ENCODE peak calls at places on chromosomes 2 and 18, in ten cellular contexts. N, K, S, J, L, Z, H, P, G and B are unnamed samples.
A peak's percentile ranks its signal among the peaks of the same experiment; 100 is the strongest.

GRCh38 chr2:98419977-98420725 is 24.5 kb upstream of the INPP4A start:
- DNase-seq in J (no peak), S (no peak), H (no peak), K (no peak), L (no peak), Z (no peak), P (no peak), N (no peak), G (no peak), B (no peak)

GRCh38 chr2:112884869-112885502 is 26.0 kb upstream of the IL37 start:
- DNase-seq in L (no peak), H (peak; percentile 79), N (peak; percentile 34), P (peak; percentile 74), J (peak; percentile 63), G (peak; percentile 80), Z (peak; percentile 71), S (peak; percentile 63), K (peak; percentile 21), B (no peak)

GRCh38 chr18:45839415-45840395 is 14.2 kb downstream of the SIGLEC15 start:
- DNase-seq in J (no peak), N (peak; percentile 92), L (no peak), G (no peak), P (peak; percentile 80), K (peak; percentile 80), H (peak; percentile 67), Z (peak; percentile 50), S (peak; percentile 45), B (peak; percentile 57)

GRCh38 chr2:15391771-15392170 is 169.4 kb downstream of the NBAS start:
- DNase-seq in L (no peak), N (no peak), J (no peak), H (no peak), P (no peak), Z (no peak), K (no peak), G (no peak), S (no peak), B (no peak)

GRCh38 chr2:219571311-219572236 is at the start of gene OBSL1:
- DNase-seq in N (peak; percentile 70), H (peak; percentile 63), S (peak; percentile 89), L (peak; percentile 24), K (peak; percentile 70), G (no peak), P (peak; percentile 47), Z (peak; percentile 91), J (peak; percentile 77), B (no peak)

GRCh38 chr2:231877533-231878456 is 48.4 kb downstream of the NPPC start:
- DNase-seq in H (no peak), G (no peak), L (no peak), K (no peak), S (peak; percentile 54), N (peak; percentile 80), Z (peak; percentile 32), J (no peak), P (no peak), B (no peak)

GRCh38 chr2:28364611-28365010 is 28.0 kb upstream of the FOSL2 start:
- DNase-seq in N (no peak), K (no peak), P (no peak), G (no peak), J (no peak), H (no peak), L (no peak), Z (no peak), S (no peak), B (no peak)

GRCh38 chr18:49020129-49020528 is 69.4 kb upstream of the SMAD7 start:
- DNase-seq in N (no peak), P (no peak), K (no peak), L (no peak), H (peak; percentile 20), S (no peak), Z (no peak), J (no peak), G (no peak), B (no peak)

GRCh38 chr2:170017848-170018492 is 160.0 kb upstream of the MYO3B start:
- DNase-seq in S (no peak), K (peak; percentile 48), Z (no peak), J (no peak), P (no peak), G (no peak), N (peak; percentile 53), L (no peak), H (no peak), B (no peak)

GRCh38 chr2:38661306-38661705 is 4.6 kb upstream of the GALM start:
- DNase-seq in S (no peak), L (peak; percentile 7), K (peak; percentile 12), H (no peak), J (no peak), G (no peak), P (no peak), N (peak; percentile 33), Z (no peak), B (no peak)

GRCh38 chr2:241563031-241563507 is 4.5 kb downstream of the BOK start:
- DNase-seq in N (no peak), K (no peak), L (no peak), H (no peak), P (no peak), G (no peak), Z (no peak), S (no peak), J (peak; percentile 40), B (no peak)

GRCh38 chr2:241560883-241561474 is 2.4 kb downstream of the BOK start:
- DNase-seq in S (no peak), G (no peak), N (no peak), Z (no peak), P (no peak), K (no peak), L (no peak), H (peak; percentile 70), J (no peak), B (no peak)

GRCh38 chr2:241562269-241562891 is 3.8 kb downstream of the BOK start:
- DNase-seq in H (no peak), G (no peak), S (no peak), L (no peak), K (no peak), J (peak; percentile 52), P (no peak), Z (no peak), N (no peak), B (no peak)

GRCh38 chr2:241560181-241560882 is 1.8 kb downstream of the BOK start:
- DNase-seq in N (no peak), P (no peak), H (no peak), L (no peak), J (no peak), Z (no peak), S (no peak), G (no peak), K (no peak), B (no peak)

GRCh38 chr2:241561811-241562210 is 3.3 kb downstream of the BOK start:
- DNase-seq in G (no peak), H (peak; percentile 76), L (no peak), S (peak; percentile 32), Z (no peak), J (peak; percentile 79), P (no peak), N (peak; percentile 69), K (peak; percentile 67), B (no peak)
- H3K4me3 ChIP-seq in G (no peak overlapping the region), H (peak overlapping the region; percentile 87), L (no peak overlapping the region), S (no peak overlapping the region), Z (no peak overlapping the region), J (no peak overlapping the region), P (no peak overlapping the region), N (no peak overlapping the region), K (no peak overlapping the region), B (no peak overlapping the region)

DNA sequence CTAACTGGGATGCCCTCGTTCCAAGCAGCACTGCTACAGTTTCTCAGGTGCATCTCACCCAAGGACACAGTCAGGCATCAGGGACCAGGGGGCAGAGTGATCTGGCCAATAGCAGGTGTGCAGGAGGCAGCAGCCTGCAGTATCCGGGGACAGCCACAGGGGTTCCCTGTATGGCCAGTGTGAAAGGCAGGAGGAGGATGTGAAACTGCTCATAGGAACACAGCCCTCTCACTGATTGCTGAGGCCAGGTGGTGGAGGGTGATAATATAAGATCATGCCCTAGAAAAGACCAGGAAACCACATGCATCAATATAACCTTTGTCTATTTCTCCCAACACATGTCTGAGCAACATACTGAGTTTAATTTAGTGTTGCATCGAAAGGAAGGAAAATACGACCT is 112.7 kb upstream of the TACR1 start:
- DNase-seq in K (no peak), J (no peak), S (no peak), P (no peak), N (no peak), H (no peak), Z (peak; percentile 60), G (peak; percentile 93), L (no peak), B (no peak)
- TF ChIP-seq CTCF in K (no peak), J (no peak), S (no peak), P (peak; percentile 12), N (no peak), H (no peak), Z (peak; percentile 46), G (peak; percentile 83), L (peak; percentile 2), B (no peak)

GRCh38 chr2:128538401-128538800 is 219.7 kb upstream of the HS6ST1 start:
- DNase-seq in J (no peak), S (no peak), K (peak; percentile 18), N (no peak), Z (no peak), G (no peak), L (no peak), H (peak; percentile 9), P (no peak), B (no peak)

GRCh38 chr2:128534688-128535392 is 216.2 kb upstream of the HS6ST1 start:
- DNase-seq in P (no peak), H (no peak), N (no peak), K (no peak), J (no peak), Z (no peak), L (no peak), S (no peak), G (no peak), B (no peak)

GRCh38 chr2:128537646-128538045 is 219.0 kb upstream of the HS6ST1 start:
- DNase-seq in J (no peak), H (no peak), P (no peak), S (no peak), L (no peak), G (no peak), K (no peak), Z (no peak), N (no peak), B (no peak)

GRCh38 chr2:128535928-128536327 is 217.3 kb upstream of the HS6ST1 start:
- DNase-seq in S (no peak), J (no peak), N (peak; percentile 83), Z (no peak), H (no peak), P (no peak), L (peak; percentile 14), G (no peak), K (peak; percentile 86), B (peak; percentile 33)

GRCh38 chr2:128536925-128537620 is 218.4 kb upstream of the HS6ST1 start:
- DNase-seq in L (peak; percentile 65), J (no peak), Z (peak; percentile 83), H (peak; percentile 22), P (no peak), K (peak; percentile 98), N (peak; percentile 97), S (no peak), G (no peak), B (peak; percentile 80)
- H3K4me3 ChIP-seq in L (no peak overlapping the region), J (no peak overlapping the region), Z (no peak overlapping the region), H (no peak overlapping the region), P (no peak overlapping the region), K (no peak overlapping the region), N (no peak overlapping the region), S (no peak overlapping the region), G (no peak overlapping the region), B (no peak overlapping the region)

DNA sequence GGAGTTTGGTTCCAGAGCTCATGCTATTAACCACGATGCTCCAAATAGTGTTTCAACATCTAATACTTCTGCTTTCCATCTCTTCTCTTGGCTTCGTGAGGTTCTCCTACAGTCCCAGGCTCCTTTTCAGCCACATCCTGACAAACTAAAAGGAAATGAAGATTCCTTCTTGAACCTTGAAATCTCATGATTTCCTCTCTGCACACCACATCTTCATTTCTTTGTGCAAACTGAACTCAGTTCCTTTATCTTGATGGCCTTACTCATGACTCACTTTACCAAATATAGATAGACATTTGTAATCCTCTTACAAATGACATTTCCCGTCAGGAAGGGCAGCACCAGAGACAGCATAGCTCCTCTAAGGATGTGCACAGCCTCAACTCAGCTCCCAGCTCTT is 50.0 kb upstream of the ITGA4 start:
- DNase-seq in G (no peak), P (peak; percentile 68), N (no peak), S (no peak), J (no peak), Z (no peak), K (no peak), H (no peak), L (no peak), B (no peak)
- TF ChIP-seq CTCF in G (no peak), P (no peak), N (no peak), S (no peak), J (no peak), Z (no peak), K (no peak), H (no peak), L (no peak), B (no peak)